ENCODE peak calls at places on chromosomes 6 and 20, in six cellular contexts. K, V, Z, Y, G and W are unnamed samples.

GRCh38 chr6:134004714-134005113 is 47.7 kb downstream of the SLC2A12 start:
- DNase-seq in Y (no peak), K (no peak), Z (no peak), G (no peak), V (no peak), W (peak)

GRCh38 chr20:50292324-50293243 is 102.0 kb downstream of the CEBPB start:
- DNase-seq in G (peak), Z (peak), K (no peak), V (no peak), Y (peak), W (peak)

GRCh38 chr6:157989541-157990289 is 8.1 kb downstream of the SYNJ2 start:
- DNase-seq in G (peak), K (no peak), V (no peak), Z (peak), Y (peak), W (peak)

GRCh38 chr20:36235892-36236785 is at the start of gene AAR2:
- DNase-seq in Z (peak), G (peak), Y (peak), V (peak), K (peak), W (peak)

GRCh38 chr20:36299459-36299858 is 6.7 kb upstream of the DLGAP4 start:
- DNase-seq in G (no peak), Y (no peak), V (no peak), K (no peak), Z (no peak), W (no peak)

GRCh38 chr6:3981917-3982316 is 97.0 kb downstream of the FAM217A start:
- DNase-seq in V (no peak), K (no peak), Y (no peak), Z (no peak), G (no peak), W (no peak)

GRCh38 chr6:129490551-129491245 is 219.3 kb downstream of the ARHGAP18 start:
- DNase-seq in G (peak), K (peak), Y (peak), V (peak), Z (peak), W (peak)

GRCh38 chr6:72620866-72621242 is 1.0 kb upstream of the KCNQ5 start:
- DNase-seq in Y (no peak), K (no peak), G (peak), Z (no peak), V (peak), W (no peak)

GRCh38 chr6:62272118-62272517 is 13.9 kb downstream of the KHDRBS2 start:
- DNase-seq in Y (peak), Z (no peak), V (no peak), G (no peak), K (no peak), W (no peak)

GRCh38 chr6:85460951-85461805 is 11.3 kb downstream of the NT5E start:
- DNase-seq in Z (peak), K (peak), G (no peak), Y (peak), V (peak), W (peak)

GRCh38 chr20:46347831-46348230 is 39.5 kb upstream of the CDH22 start:
- DNase-seq in G (peak), Y (no peak), V (no peak), Z (no peak), K (no peak), W (no peak)

GRCh38 chr6:89369009-89369408 is 16.5 kb upstream of the UBE2J1 start:
- DNase-seq in Z (peak), G (peak), V (peak), K (peak), Y (peak), W (peak)

GRCh38 chr6:132715204-132715603 is 1.3 kb upstream of the VNN1 start:
- DNase-seq in Z (peak), G (peak), K (no peak), Y (peak), V (no peak), W (peak)

GRCh38 chr6:147441751-147442150 is 66.7 kb upstream of the SAMD5 start:
- DNase-seq in K (no peak), Z (no peak), G (no peak), Y (no peak), V (no peak), W (no peak)

GRCh38 chr6:96743496-96743895 is 93.8 kb downstream of the GPR63 start:
- DNase-seq in V (no peak), Z (no peak), Y (peak), G (no peak), K (no peak), W (no peak)

GRCh38 chr20:57244627-57245214 is 21.7 kb downstream of the BMP7 start:
- DNase-seq in V (peak), G (peak), Z (no peak), K (no peak), Y (no peak), W (no peak)

GRCh38 chr6:168871535-168872106 is 382.0 kb downstream of the THBS2 start:
- DNase-seq in G (no peak), V (no peak), K (no peak), Z (no peak), Y (no peak), W (no peak)

GRCh38 chr6:157198425-157199279 is 124.7 kb downstream of the TMEM242 start:
- DNase-seq in Z (no peak), Y (peak), V (no peak), K (no peak), G (no peak), W (peak)

GRCh38 chr6:31172973-31173384 is 2.5 kb upstream of the POU5F1 start:
- DNase-seq in Y (no peak), G (peak), K (no peak), Z (no peak), V (no peak), W (no peak)
- H2AFZ ChIP-seq in Y (no peak), G (no peak), K (no peak), Z (no peak), V (no peak), W (no peak)

GRCh38 chr6:53906842-53907241 is 112.0 kb downstream of the LRRC1 start:
- DNase-seq in V (no peak), G (no peak), Y (no peak), K (no peak), Z (no peak), W (peak)
- H2AFZ ChIP-seq in V (no peak), G (no peak), Y (no peak), K (no peak), Z (no peak), W (no peak)

DNA sequence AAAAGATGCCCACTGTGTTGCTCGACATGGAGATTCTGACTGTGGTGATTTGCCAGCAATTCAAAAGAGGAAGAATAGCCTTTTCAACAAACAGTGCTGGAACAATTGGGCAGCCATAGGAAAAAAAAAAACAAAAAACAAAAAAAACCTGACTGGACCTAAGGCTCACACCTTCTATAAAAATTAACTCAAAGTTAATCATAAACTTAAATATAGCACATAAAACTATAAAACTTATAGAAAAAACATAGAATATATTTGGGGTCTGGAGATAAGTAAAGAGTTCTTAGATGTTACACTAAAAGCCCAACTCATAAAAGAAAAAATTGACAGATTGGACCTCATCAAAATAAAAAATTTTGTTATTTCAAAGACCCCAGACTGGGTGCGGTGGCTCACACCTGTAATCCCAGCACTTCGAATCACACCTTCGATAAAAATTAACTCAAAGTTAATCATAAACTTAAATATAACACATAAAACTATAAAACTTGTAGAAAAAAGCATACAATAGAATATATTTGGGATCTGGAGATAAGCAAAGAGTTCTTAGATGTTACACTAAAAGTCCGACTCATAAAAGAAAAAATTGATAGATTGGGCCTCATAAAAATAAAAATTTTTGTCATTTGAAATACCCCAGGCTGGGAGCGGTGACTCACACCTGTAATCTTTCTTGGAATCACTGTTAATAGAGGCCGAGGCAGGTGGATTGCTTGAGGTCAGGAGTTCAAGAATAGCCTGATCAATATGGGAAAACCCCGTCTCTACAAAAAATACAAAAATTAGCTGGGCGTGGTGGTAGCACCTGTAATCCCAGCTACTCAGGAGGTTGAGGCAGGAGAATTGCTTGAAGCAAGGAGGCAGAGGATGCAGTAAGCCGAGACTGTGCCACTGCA is 115.6 kb upstream of the FAM83B start:
- DNase-seq in G (no peak), Z (no peak), Y (peak), K (no peak), V (no peak), W (no peak)
- H2AFZ ChIP-seq in G (no peak), Z (no peak), Y (no peak), K (no peak), V (no peak), W (no peak)

GRCh38 chr6:138162104-138162946 is 586 bp downstream of the ARFGEF3 start:
- DNase-seq in V (no peak), K (peak), G (peak), Y (peak), Z (no peak), W (peak)

GRCh38 chr6:138160329-138161117 is 1.2 kb upstream of the ARFGEF3 start:
- DNase-seq in G (no peak), K (no peak), V (no peak), Z (no peak), Y (no peak), W (no peak)

GRCh38 chr6:138159246-138159645 is 2.5 kb upstream of the ARFGEF3 start:
- DNase-seq in G (no peak), V (no peak), K (no peak), Y (no peak), Z (no peak), W (no peak)

GRCh38 chr6:138161434-138162103 is at the start of gene ARFGEF3:
- DNase-seq in G (peak), Z (peak), Y (peak), K (peak), V (no peak), W (peak)

GRCh38 chr6:138161118-138161433 is 663 bp upstream of the ARFGEF3 start:
- DNase-seq in Z (no peak), Y (no peak), K (no peak), V (no peak), G (peak), W (no peak)
- H2AFZ ChIP-seq in Z (peak), Y (peak), K (peak), V (no peak), G (peak), W (peak)